ENCODE peak calls at places on chromosomes 16 and 17, in ten cellular contexts. One of them, this sample, is unnamed.

GRCh38 chr16:12059216-12059769 is 82.8 kb downstream of the SNX29 start:
- DNase-seq in nephron progenitor cell: no peak
- DNase-seq in NCI-H1105: no peak
- DNase-seq in hepatocyte: no peak
- DNase-seq in iris pigment epithelial cell: no peak
- DNase-seq in NCI-H1930: no peak
- DNase-seq in NCI-H524 treated with DMSO at 0.1 percent for 48 hours: no peak
- DNase-seq in fibroblast of the aortic adventitia: no peak
- DNase-seq in endothelial cell of umbilical vein: no peak
- DNase-seq in fibroblast of villous mesenchyme: no peak
- DNase-seq in this sample: no peak

GRCh38 chr16:58651965-58652348 is 22.3 kb upstream of the CNOT1 start:
- DNase-seq in nephron progenitor cell: no peak
- DNase-seq in NCI-H1105: no peak
- DNase-seq in hepatocyte: no peak
- DNase-seq in iris pigment epithelial cell: peak; percentile 82
- DNase-seq in NCI-H1930: no peak
- DNase-seq in NCI-H524 treated with DMSO at 0.1 percent for 48 hours: no peak
- DNase-seq in fibroblast of the aortic adventitia: peak; percentile 37
- DNase-seq in endothelial cell of umbilical vein: no peak
- DNase-seq in fibroblast of villous mesenchyme: peak; percentile 53
- DNase-seq in this sample: no peak

GRCh38 chr17:47204722-47205418 is 4.3 kb upstream of the MYL4 start:
- DNase-seq in nephron progenitor cell: no peak
- DNase-seq in NCI-H1105: no peak
- DNase-seq in hepatocyte: no peak
- DNase-seq in iris pigment epithelial cell: peak; percentile 42
- DNase-seq in NCI-H1930: no peak
- DNase-seq in NCI-H524 treated with DMSO at 0.1 percent for 48 hours: no peak
- DNase-seq in fibroblast of the aortic adventitia: peak; percentile 49
- DNase-seq in endothelial cell of umbilical vein: no peak
- DNase-seq in fibroblast of villous mesenchyme: peak; percentile 43
- DNase-seq in this sample: no peak

GRCh38 chr17:74042744-74043486 is 160.6 kb upstream of the RPL38 start:
- DNase-seq in nephron progenitor cell: no peak
- DNase-seq in NCI-H1105: no peak
- DNase-seq in hepatocyte: peak; percentile 81
- DNase-seq in iris pigment epithelial cell: peak; percentile 65
- DNase-seq in NCI-H1930: no peak
- DNase-seq in NCI-H524 treated with DMSO at 0.1 percent for 48 hours: no peak
- DNase-seq in fibroblast of the aortic adventitia: peak; percentile 50
- DNase-seq in endothelial cell of umbilical vein: no peak
- DNase-seq in fibroblast of villous mesenchyme: peak; percentile 4
- DNase-seq in this sample: peak; percentile 92

GRCh38 chr17:78236362-78237127 is 5.1 kb downstream of the TMEM235 start:
- DNase-seq in nephron progenitor cell: no peak
- DNase-seq in NCI-H1105: no peak
- DNase-seq in hepatocyte: no peak
- DNase-seq in iris pigment epithelial cell: no peak
- DNase-seq in NCI-H1930: no peak
- DNase-seq in NCI-H524 treated with DMSO at 0.1 percent for 48 hours: no peak
- DNase-seq in fibroblast of the aortic adventitia: no peak
- DNase-seq in endothelial cell of umbilical vein: no peak
- DNase-seq in fibroblast of villous mesenchyme: no peak
- DNase-seq in this sample: no peak

GRCh38 chr17:39872700-39873099 is 4.7 kb downstream of the ZPBP2 start:
- DNase-seq in nephron progenitor cell: no peak
- DNase-seq in NCI-H1105: peak; percentile 8
- DNase-seq in hepatocyte: no peak
- DNase-seq in iris pigment epithelial cell: no peak
- DNase-seq in NCI-H1930: no peak
- DNase-seq in NCI-H524 treated with DMSO at 0.1 percent for 48 hours: no peak
- DNase-seq in fibroblast of the aortic adventitia: no peak
- DNase-seq in endothelial cell of umbilical vein: peak; percentile 19
- DNase-seq in fibroblast of villous mesenchyme: peak; percentile 16
- DNase-seq in this sample: no peak

GRCh38 chr17:46878055-46878454 is 26.7 kb downstream of the WNT9B start:
- DNase-seq in nephron progenitor cell: no peak
- DNase-seq in NCI-H1105: no peak
- DNase-seq in hepatocyte: no peak
- DNase-seq in iris pigment epithelial cell: no peak
- DNase-seq in NCI-H1930: no peak
- DNase-seq in NCI-H524 treated with DMSO at 0.1 percent for 48 hours: no peak
- DNase-seq in fibroblast of the aortic adventitia: no peak
- DNase-seq in endothelial cell of umbilical vein: no peak
- DNase-seq in fibroblast of villous mesenchyme: no peak
- DNase-seq in this sample: no peak

GRCh38 chr17:70120420-70120819 is 45.4 kb downstream of the KCNJ16 start:
- DNase-seq in nephron progenitor cell: no peak
- DNase-seq in NCI-H1105: no peak
- DNase-seq in hepatocyte: no peak
- DNase-seq in iris pigment epithelial cell: no peak
- DNase-seq in NCI-H1930: no peak
- DNase-seq in NCI-H524 treated with DMSO at 0.1 percent for 48 hours: no peak
- DNase-seq in fibroblast of the aortic adventitia: no peak
- DNase-seq in endothelial cell of umbilical vein: no peak
- DNase-seq in fibroblast of villous mesenchyme: no peak
- DNase-seq in this sample: no peak

GRCh38 chr17:80948961-80949450 is 42.6 kb upstream of the CHMP6 start:
- DNase-seq in nephron progenitor cell: no peak
- DNase-seq in NCI-H1105: no peak
- DNase-seq in hepatocyte: no peak
- DNase-seq in iris pigment epithelial cell: no peak
- DNase-seq in NCI-H1930: no peak
- DNase-seq in NCI-H524 treated with DMSO at 0.1 percent for 48 hours: no peak
- DNase-seq in fibroblast of the aortic adventitia: no peak
- DNase-seq in endothelial cell of umbilical vein: no peak
- DNase-seq in fibroblast of villous mesenchyme: no peak
- DNase-seq in this sample: no peak

GRCh38 chr17:77182205-77182604 is 41.4 kb downstream of the SEC14L1 start:
- DNase-seq in nephron progenitor cell: no peak
- DNase-seq in NCI-H1105: no peak
- DNase-seq in hepatocyte: no peak
- DNase-seq in iris pigment epithelial cell: no peak
- DNase-seq in NCI-H1930: no peak
- DNase-seq in NCI-H524 treated with DMSO at 0.1 percent for 48 hours: no peak
- DNase-seq in fibroblast of the aortic adventitia: no peak
- DNase-seq in endothelial cell of umbilical vein: peak; percentile 56
- DNase-seq in fibroblast of villous mesenchyme: no peak
- DNase-seq in this sample: no peak

GRCh38 chr17:34580685-34581445 is 1.5 kb downstream of the TMEM132E start:
- DNase-seq in nephron progenitor cell: peak; percentile 53
- DNase-seq in NCI-H1105: peak; percentile 11
- DNase-seq in hepatocyte: peak; percentile 17
- DNase-seq in iris pigment epithelial cell: no peak
- DNase-seq in NCI-H1930: peak; percentile 62
- DNase-seq in NCI-H524 treated with DMSO at 0.1 percent for 48 hours: no peak
- DNase-seq in fibroblast of the aortic adventitia: no peak
- DNase-seq in endothelial cell of umbilical vein: no peak
- DNase-seq in fibroblast of villous mesenchyme: no peak
- DNase-seq in this sample: no peak

GRCh38 chr17:37466471-37466870 is 23.2 kb upstream of the DUSP14 start:
- DNase-seq in nephron progenitor cell: no peak
- DNase-seq in NCI-H1105: no peak
- DNase-seq in hepatocyte: no peak
- DNase-seq in iris pigment epithelial cell: no peak
- DNase-seq in NCI-H1930: no peak
- DNase-seq in NCI-H524 treated with DMSO at 0.1 percent for 48 hours: no peak
- DNase-seq in fibroblast of the aortic adventitia: no peak
- DNase-seq in endothelial cell of umbilical vein: no peak
- DNase-seq in fibroblast of villous mesenchyme: no peak
- DNase-seq in this sample: no peak

GRCh38 chr17:8016632-8017424 is 14.4 kb downstream of the GUCY2D start:
- DNase-seq in nephron progenitor cell: peak; percentile 70
- DNase-seq in NCI-H1105: peak; percentile 67
- DNase-seq in hepatocyte: peak; percentile 82
- DNase-seq in iris pigment epithelial cell: peak; percentile 42
- DNase-seq in NCI-H1930: no peak
- DNase-seq in NCI-H524 treated with DMSO at 0.1 percent for 48 hours: no peak
- DNase-seq in fibroblast of the aortic adventitia: peak; percentile 39
- DNase-seq in endothelial cell of umbilical vein: peak; percentile 12
- DNase-seq in fibroblast of villous mesenchyme: peak; percentile 65
- DNase-seq in this sample: no peak

GRCh38 chr17:29179232-29180036 is 764 bp downstream of the MYO18A start:
- DNase-seq in nephron progenitor cell: peak; percentile 62
- DNase-seq in NCI-H1105: peak; percentile 30
- DNase-seq in hepatocyte: peak; percentile 86
- DNase-seq in iris pigment epithelial cell: no peak
- DNase-seq in NCI-H1930: peak; percentile 5
- DNase-seq in NCI-H524 treated with DMSO at 0.1 percent for 48 hours: peak; percentile 68
- DNase-seq in fibroblast of the aortic adventitia: no peak
- DNase-seq in endothelial cell of umbilical vein: peak; percentile 24
- DNase-seq in fibroblast of villous mesenchyme: no peak
- DNase-seq in this sample: peak; percentile 32

GRCh38 chr16:64983226-64983625 is 138.6 kb downstream of the CDH11 start:
- DNase-seq in nephron progenitor cell: no peak
- DNase-seq in NCI-H1105: no peak
- DNase-seq in hepatocyte: no peak
- DNase-seq in iris pigment epithelial cell: no peak
- DNase-seq in NCI-H1930: no peak
- DNase-seq in NCI-H524 treated with DMSO at 0.1 percent for 48 hours: no peak
- DNase-seq in fibroblast of the aortic adventitia: no peak
- DNase-seq in endothelial cell of umbilical vein: no peak
- DNase-seq in fibroblast of villous mesenchyme: no peak
- DNase-seq in this sample: no peak

GRCh38 chr17:11506635-11507034 is 91.6 kb upstream of the DNAH9 start:
- DNase-seq in nephron progenitor cell: peak; percentile 79
- DNase-seq in NCI-H1105: no peak
- DNase-seq in hepatocyte: peak; percentile 80
- DNase-seq in iris pigment epithelial cell: peak; percentile 4
- DNase-seq in NCI-H1930: no peak
- DNase-seq in NCI-H524 treated with DMSO at 0.1 percent for 48 hours: no peak
- DNase-seq in fibroblast of the aortic adventitia: no peak
- DNase-seq in endothelial cell of umbilical vein: no peak
- DNase-seq in fibroblast of villous mesenchyme: no peak
- DNase-seq in this sample: no peak

GRCh38 chr17:63446981-63447687 is 1.0 kb upstream of the CYB561 start:
- DNase-seq in nephron progenitor cell: no peak
- DNase-seq in NCI-H1105: no peak
- DNase-seq in hepatocyte: no peak
- DNase-seq in iris pigment epithelial cell: no peak
- DNase-seq in NCI-H1930: peak; percentile 54
- DNase-seq in NCI-H524 treated with DMSO at 0.1 percent for 48 hours: no peak
- DNase-seq in fibroblast of the aortic adventitia: peak; percentile 68
- DNase-seq in endothelial cell of umbilical vein: peak; percentile 95
- DNase-seq in fibroblast of villous mesenchyme: no peak
- DNase-seq in this sample: no peak

GRCh38 chr16:31333686-31334649 is 21.0 kb upstream of the ITGAX start:
- DNase-seq in nephron progenitor cell: no peak
- DNase-seq in NCI-H1105: peak; percentile 10
- DNase-seq in hepatocyte: peak; percentile 45
- DNase-seq in iris pigment epithelial cell: peak; percentile 49
- DNase-seq in NCI-H1930: peak; percentile 21
- DNase-seq in NCI-H524 treated with DMSO at 0.1 percent for 48 hours: no peak
- DNase-seq in fibroblast of the aortic adventitia: peak; percentile 9
- DNase-seq in endothelial cell of umbilical vein: no peak
- DNase-seq in fibroblast of villous mesenchyme: peak; percentile 56
- DNase-seq in this sample: peak; percentile 56

GRCh38 chr16:49336581-49336980 is 37.0 kb upstream of the C16orf78 start:
- DNase-seq in nephron progenitor cell: no peak
- DNase-seq in NCI-H1105: no peak
- DNase-seq in hepatocyte: no peak
- DNase-seq in iris pigment epithelial cell: no peak
- DNase-seq in NCI-H1930: no peak
- DNase-seq in NCI-H524 treated with DMSO at 0.1 percent for 48 hours: no peak
- DNase-seq in fibroblast of the aortic adventitia: no peak
- DNase-seq in endothelial cell of umbilical vein: no peak
- DNase-seq in fibroblast of villous mesenchyme: no peak
- DNase-seq in this sample: no peak

GRCh38 chr17:20187049-20187448 is 177.9 kb downstream of the SPECC1 start:
- DNase-seq in nephron progenitor cell: no peak
- DNase-seq in NCI-H1105: no peak
- DNase-seq in hepatocyte: no peak
- DNase-seq in iris pigment epithelial cell: peak; percentile 7
- DNase-seq in NCI-H1930: no peak
- DNase-seq in NCI-H524 treated with DMSO at 0.1 percent for 48 hours: no peak
- DNase-seq in fibroblast of the aortic adventitia: peak; percentile 25
- DNase-seq in endothelial cell of umbilical vein: no peak
- DNase-seq in fibroblast of villous mesenchyme: no peak
- DNase-seq in this sample: no peak

GRCh38 chr16:25210758-25211157 is 6.0 kb upstream of the AQP8 start:
- DNase-seq in nephron progenitor cell: no peak
- DNase-seq in NCI-H1105: no peak
- DNase-seq in hepatocyte: no peak
- DNase-seq in iris pigment epithelial cell: peak; percentile 90
- DNase-seq in NCI-H1930: no peak
- DNase-seq in NCI-H524 treated with DMSO at 0.1 percent for 48 hours: no peak
- DNase-seq in fibroblast of the aortic adventitia: peak; percentile 46
- DNase-seq in endothelial cell of umbilical vein: no peak
- DNase-seq in fibroblast of villous mesenchyme: peak; percentile 42
- DNase-seq in this sample: no peak

GRCh38 chr16:58501242-58502131 is 1.5 kb downstream of the NDRG4 start:
- DNase-seq in nephron progenitor cell: peak; percentile 84
- DNase-seq in NCI-H1105: peak; percentile 41
- DNase-seq in hepatocyte: peak; percentile 76
- DNase-seq in iris pigment epithelial cell: no peak
- DNase-seq in NCI-H1930: peak; percentile 31
- DNase-seq in NCI-H524 treated with DMSO at 0.1 percent for 48 hours: no peak
- DNase-seq in fibroblast of the aortic adventitia: no peak
- DNase-seq in endothelial cell of umbilical vein: no peak
- DNase-seq in fibroblast of villous mesenchyme: no peak
- DNase-seq in this sample: no peak

GRCh38 chr17:81995463-81996231 is 18.2 kb downstream of the ASPSCR1 start:
- DNase-seq in nephron progenitor cell: no peak
- DNase-seq in NCI-H1105: no peak
- DNase-seq in hepatocyte: no peak
- DNase-seq in iris pigment epithelial cell: no peak
- DNase-seq in NCI-H1930: no peak
- DNase-seq in NCI-H524 treated with DMSO at 0.1 percent for 48 hours: no peak
- DNase-seq in fibroblast of the aortic adventitia: no peak
- DNase-seq in endothelial cell of umbilical vein: no peak
- DNase-seq in fibroblast of villous mesenchyme: no peak
- DNase-seq in this sample: no peak

GRCh38 chr17:17950806-17951205 is 21.4 kb downstream of the TOM1L2 start:
- DNase-seq in nephron progenitor cell: no peak
- DNase-seq in NCI-H1105: no peak
- DNase-seq in hepatocyte: no peak
- DNase-seq in iris pigment epithelial cell: no peak
- DNase-seq in NCI-H1930: no peak
- DNase-seq in NCI-H524 treated with DMSO at 0.1 percent for 48 hours: no peak
- DNase-seq in fibroblast of the aortic adventitia: no peak
- DNase-seq in endothelial cell of umbilical vein: no peak
- DNase-seq in fibroblast of villous mesenchyme: no peak
- DNase-seq in this sample: no peak

GRCh38 chr17:6752068-6752909 is 3.6 kb upstream of the XAF1 start:
- DNase-seq in nephron progenitor cell: no peak
- DNase-seq in NCI-H1105: no peak
- DNase-seq in hepatocyte: peak; percentile 63
- DNase-seq in iris pigment epithelial cell: peak; percentile 100
- DNase-seq in NCI-H1930: no peak
- DNase-seq in NCI-H524 treated with DMSO at 0.1 percent for 48 hours: no peak
- DNase-seq in fibroblast of the aortic adventitia: peak; percentile 100
- DNase-seq in endothelial cell of umbilical vein: peak; percentile 96
- DNase-seq in fibroblast of villous mesenchyme: peak; percentile 100
- DNase-seq in this sample: peak; percentile 28

GRCh38 chr17:31517524-31517923 is 126.0 kb downstream of the RAB11FIP4 start:
- DNase-seq in nephron progenitor cell: peak; percentile 55
- DNase-seq in NCI-H1105: no peak
- DNase-seq in hepatocyte: no peak
- DNase-seq in iris pigment epithelial cell: no peak
- DNase-seq in NCI-H1930: no peak
- DNase-seq in NCI-H524 treated with DMSO at 0.1 percent for 48 hours: peak; percentile 30
- DNase-seq in fibroblast of the aortic adventitia: no peak
- DNase-seq in endothelial cell of umbilical vein: no peak
- DNase-seq in fibroblast of villous mesenchyme: no peak
- DNase-seq in this sample: no peak

GRCh38 chr17:80513892-80514291 is 30.7 kb upstream of the RPTOR start:
- DNase-seq in nephron progenitor cell: no peak
- DNase-seq in NCI-H1105: no peak
- DNase-seq in hepatocyte: no peak
- DNase-seq in iris pigment epithelial cell: peak; percentile 75
- DNase-seq in NCI-H1930: no peak
- DNase-seq in NCI-H524 treated with DMSO at 0.1 percent for 48 hours: no peak
- DNase-seq in fibroblast of the aortic adventitia: peak; percentile 70
- DNase-seq in endothelial cell of umbilical vein: no peak
- DNase-seq in fibroblast of villous mesenchyme: peak; percentile 30
- DNase-seq in this sample: no peak

GRCh38 chr17:71237903-71238538 is 882.8 kb upstream of the SOX9 start:
- DNase-seq in nephron progenitor cell: no peak
- DNase-seq in NCI-H1105: peak; percentile 11
- DNase-seq in hepatocyte: peak; percentile 32
- DNase-seq in iris pigment epithelial cell: peak; percentile 42
- DNase-seq in NCI-H1930: no peak
- DNase-seq in NCI-H524 treated with DMSO at 0.1 percent for 48 hours: peak; percentile 11
- DNase-seq in fibroblast of the aortic adventitia: peak; percentile 4
- DNase-seq in endothelial cell of umbilical vein: no peak
- DNase-seq in fibroblast of villous mesenchyme: peak; percentile 55
- DNase-seq in this sample: no peak